ENCODE peak calls at places on chromosomes 6 and 20, in seven cellular contexts. One of them, this sample, is unnamed.

GRCh38 chr20:14707865-14708574 is 370.6 kb upstream of the FLRT3 start:
- DNase-seq in transverse colon: no peak
- DNase-seq in SK-N-SH: no peak
- DNase-seq in SK-N-MC: no peak
- DNase-seq in upper lobe of left lung: no peak
- DNase-seq in sigmoid colon: no peak
- DNase-seq in GM12878: no peak
- DNase-seq in this sample: no peak

GRCh38 chr6:140535511-140535910 is 1161.1 kb upstream of the CITED2 start:
- DNase-seq in SK-N-MC: no peak
- DNase-seq in transverse colon: no peak
- DNase-seq in GM12878: no peak
- DNase-seq in upper lobe of left lung: no peak
- DNase-seq in sigmoid colon: no peak
- DNase-seq in SK-N-SH: no peak
- DNase-seq in this sample: no peak

GRCh38 chr6:18269253-18269652 is 4.9 kb upstream of the DEK start:
- DNase-seq in transverse colon: no peak
- DNase-seq in SK-N-SH: peak; percentile 24
- DNase-seq in GM12878: no peak
- DNase-seq in SK-N-MC: peak; percentile 67
- DNase-seq in upper lobe of left lung: no peak
- DNase-seq in sigmoid colon: no peak
- DNase-seq in this sample: no peak

GRCh38 chr20:41047975-41048305 is 19.3 kb downstream of the TOP1 start:
- DNase-seq in SK-N-SH: no peak
- DNase-seq in transverse colon: no peak
- DNase-seq in SK-N-MC: no peak
- DNase-seq in sigmoid colon: no peak
- DNase-seq in GM12878: no peak
- DNase-seq in upper lobe of left lung: no peak
- DNase-seq in this sample: no peak

GRCh38 chr6:82144852-82145332 is 102.7 kb downstream of the IBTK start:
- DNase-seq in sigmoid colon: no peak
- DNase-seq in upper lobe of left lung: no peak
- DNase-seq in transverse colon: peak; percentile 21
- DNase-seq in SK-N-MC: no peak
- DNase-seq in GM12878: no peak
- DNase-seq in SK-N-SH: peak; percentile 32
- DNase-seq in this sample: peak; percentile 47

GRCh38 chr6:41638801-41639555 is 710 bp downstream of the MDFI start:
- DNase-seq in transverse colon: no peak
- DNase-seq in GM12878: no peak
- DNase-seq in SK-N-MC: no peak
- DNase-seq in SK-N-SH: peak; percentile 54
- DNase-seq in upper lobe of left lung: peak; percentile 83
- DNase-seq in sigmoid colon: peak; percentile 67
- DNase-seq in this sample: no peak

GRCh38 chr6:17096657-17097056 is 5.2 kb upstream of the STMND1 start:
- DNase-seq in transverse colon: no peak
- DNase-seq in GM12878: no peak
- DNase-seq in sigmoid colon: no peak
- DNase-seq in upper lobe of left lung: no peak
- DNase-seq in SK-N-MC: no peak
- DNase-seq in SK-N-SH: no peak
- DNase-seq in this sample: no peak

GRCh38 chr6:111792914-111793700 is 80.1 kb downstream of the FYN start:
- DNase-seq in transverse colon: no peak
- DNase-seq in GM12878: no peak
- DNase-seq in SK-N-MC: no peak
- DNase-seq in SK-N-SH: no peak
- DNase-seq in sigmoid colon: no peak
- DNase-seq in upper lobe of left lung: no peak
- DNase-seq in this sample: no peak

GRCh38 chr6:105600342-105601293 is 197.7 kb upstream of the PREP start:
- DNase-seq in GM12878: no peak
- DNase-seq in SK-N-SH: no peak
- DNase-seq in transverse colon: no peak
- DNase-seq in upper lobe of left lung: no peak
- DNase-seq in sigmoid colon: no peak
- DNase-seq in SK-N-MC: no peak
- DNase-seq in this sample: no peak

GRCh38 chr6:105603779-105604592 is 201.1 kb upstream of the PREP start:
- DNase-seq in SK-N-SH: no peak
- DNase-seq in transverse colon: peak; percentile 24
- DNase-seq in SK-N-MC: no peak
- DNase-seq in sigmoid colon: peak; percentile 77
- DNase-seq in GM12878: no peak
- DNase-seq in upper lobe of left lung: no peak
- DNase-seq in this sample: no peak

GRCh38 chr6:105604593-105604905 is 201.7 kb upstream of the PREP start:
- DNase-seq in SK-N-SH: no peak
- DNase-seq in SK-N-MC: no peak
- DNase-seq in sigmoid colon: no peak
- DNase-seq in GM12878: no peak
- DNase-seq in transverse colon: no peak
- DNase-seq in upper lobe of left lung: no peak
- DNase-seq in this sample: no peak

GRCh38 chr6:105598264-105598663 is 195.4 kb upstream of the PREP start:
- DNase-seq in sigmoid colon: no peak
- DNase-seq in GM12878: no peak
- DNase-seq in SK-N-MC: no peak
- DNase-seq in upper lobe of left lung: no peak
- DNase-seq in SK-N-SH: no peak
- DNase-seq in transverse colon: no peak
- DNase-seq in this sample: no peak

GRCh38 chr6:105601541-105602174 is 198.8 kb upstream of the PREP start:
- DNase-seq in GM12878: peak; percentile 99
- DNase-seq in sigmoid colon: peak; percentile 89
- DNase-seq in SK-N-MC: no peak
- DNase-seq in upper lobe of left lung: no peak
- DNase-seq in SK-N-SH: no peak
- DNase-seq in transverse colon: peak; percentile 67
- DNase-seq in this sample: no peak
- TF ChIP-seq POLR2AphosphoS5 in GM12878: peak; percentile 41
- TF ChIP-seq POLR2AphosphoS5 in sigmoid colon: peak; percentile 80
- TF ChIP-seq POLR2AphosphoS5 in SK-N-MC: no peak
- TF ChIP-seq POLR2AphosphoS5 in upper lobe of left lung: peak; percentile 78
- TF ChIP-seq POLR2AphosphoS5 in SK-N-SH: no peak
- TF ChIP-seq POLR2AphosphoS5 in transverse colon: peak; percentile 70
- TF ChIP-seq POLR2AphosphoS5 in this sample: no peak

GRCh38 chr20:19915111-19915798 is 101.9 kb upstream of the NAA20 start:
- DNase-seq in SK-N-SH: no peak
- DNase-seq in sigmoid colon: no peak
- DNase-seq in GM12878: no peak
- DNase-seq in transverse colon: no peak
- DNase-seq in SK-N-MC: no peak
- DNase-seq in upper lobe of left lung: no peak
- DNase-seq in this sample: no peak
- H3K4me3 ChIP-seq in SK-N-SH: no peak overlapping the region
- H3K4me3 ChIP-seq in sigmoid colon: no peak overlapping the region
- H3K4me3 ChIP-seq in GM12878: no peak overlapping the region
- H3K4me3 ChIP-seq in transverse colon: no peak overlapping the region
- H3K4me3 ChIP-seq in SK-N-MC: peak overlapping the region; percentile 54
- H3K4me3 ChIP-seq in upper lobe of left lung: no peak overlapping the region
- H3K4me3 ChIP-seq in this sample: no peak overlapping the region

GRCh38 chr20:47682916-47683315 is 102.4 kb downstream of the SULF2 start:
- DNase-seq in GM12878: no peak
- DNase-seq in upper lobe of left lung: peak; percentile 56
- DNase-seq in SK-N-MC: no peak
- DNase-seq in transverse colon: no peak
- DNase-seq in sigmoid colon: no peak
- DNase-seq in SK-N-SH: no peak
- DNase-seq in this sample: no peak

GRCh38 chr20:47681977-47682812 is 103.1 kb downstream of the SULF2 start:
- DNase-seq in SK-N-MC: no peak
- DNase-seq in transverse colon: no peak
- DNase-seq in GM12878: no peak
- DNase-seq in SK-N-SH: no peak
- DNase-seq in upper lobe of left lung: peak; percentile 83
- DNase-seq in sigmoid colon: peak; percentile 85
- DNase-seq in this sample: no peak

GRCh38 chr20:47686545-47686944 is 98.7 kb downstream of the SULF2 start:
- DNase-seq in sigmoid colon: no peak
- DNase-seq in SK-N-MC: no peak
- DNase-seq in transverse colon: no peak
- DNase-seq in GM12878: no peak
- DNase-seq in upper lobe of left lung: no peak
- DNase-seq in SK-N-SH: no peak
- DNase-seq in this sample: no peak

GRCh38 chr20:47687095-47687987 is 97.9 kb downstream of the SULF2 start:
- DNase-seq in SK-N-MC: no peak
- DNase-seq in transverse colon: no peak
- DNase-seq in sigmoid colon: no peak
- DNase-seq in GM12878: no peak
- DNase-seq in SK-N-SH: no peak
- DNase-seq in upper lobe of left lung: peak; percentile 34
- DNase-seq in this sample: no peak

GRCh38 chr20:47684306-47685080 is 100.8 kb downstream of the SULF2 start:
- DNase-seq in upper lobe of left lung: peak; percentile 69
- DNase-seq in transverse colon: no peak
- DNase-seq in SK-N-MC: no peak
- DNase-seq in sigmoid colon: no peak
- DNase-seq in GM12878: no peak
- DNase-seq in SK-N-SH: no peak
- DNase-seq in this sample: no peak
- TF ChIP-seq POLR2AphosphoS5 in upper lobe of left lung: no peak
- TF ChIP-seq POLR2AphosphoS5 in transverse colon: no peak
- TF ChIP-seq POLR2AphosphoS5 in SK-N-MC: no peak
- TF ChIP-seq POLR2AphosphoS5 in sigmoid colon: no peak
- TF ChIP-seq POLR2AphosphoS5 in GM12878: no peak
- TF ChIP-seq POLR2AphosphoS5 in SK-N-SH: no peak
- TF ChIP-seq POLR2AphosphoS5 in this sample: no peak

DNA sequence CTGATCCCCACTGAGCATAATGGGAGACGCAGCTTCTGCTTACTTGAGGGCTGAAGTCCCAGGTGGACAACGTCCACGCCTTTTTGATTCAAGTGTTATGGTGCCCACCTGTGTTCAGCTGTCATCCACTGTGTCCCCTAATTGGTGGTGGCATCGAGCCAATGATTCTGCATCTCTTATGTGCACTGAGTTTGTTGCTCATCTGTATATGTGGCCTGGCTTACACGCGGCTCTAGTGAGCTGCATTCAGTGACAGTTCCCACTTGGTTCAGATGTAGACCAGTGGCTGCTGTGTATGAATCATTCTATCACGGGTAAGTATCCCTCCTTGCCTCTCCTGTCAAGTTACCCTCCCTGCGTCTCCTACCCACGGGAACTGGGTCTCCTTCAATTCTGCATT is 131.2 kb upstream of the CLDN20 start:
- DNase-seq in SK-N-MC: no peak
- DNase-seq in sigmoid colon: no peak
- DNase-seq in transverse colon: no peak
- DNase-seq in GM12878: no peak
- DNase-seq in upper lobe of left lung: no peak
- DNase-seq in SK-N-SH: no peak
- DNase-seq in this sample: no peak
- H3K4me3 ChIP-seq in SK-N-MC: no peak overlapping the region
- H3K4me3 ChIP-seq in sigmoid colon: no peak overlapping the region
- H3K4me3 ChIP-seq in transverse colon: no peak overlapping the region
- H3K4me3 ChIP-seq in GM12878: no peak overlapping the region
- H3K4me3 ChIP-seq in upper lobe of left lung: no peak overlapping the region
- H3K4me3 ChIP-seq in SK-N-SH: no peak overlapping the region
- H3K4me3 ChIP-seq in this sample: no peak overlapping the region

GRCh38 chr6:47334334-47334733 is 24.6 kb upstream of the TNFRSF21 start:
- DNase-seq in transverse colon: no peak
- DNase-seq in SK-N-MC: no peak
- DNase-seq in sigmoid colon: no peak
- DNase-seq in GM12878: no peak
- DNase-seq in SK-N-SH: no peak
- DNase-seq in upper lobe of left lung: no peak
- DNase-seq in this sample: no peak

GRCh38 chr6:47337519-47337918 is 27.8 kb upstream of the TNFRSF21 start:
- DNase-seq in transverse colon: no peak
- DNase-seq in SK-N-MC: no peak
- DNase-seq in GM12878: no peak
- DNase-seq in SK-N-SH: no peak
- DNase-seq in upper lobe of left lung: no peak
- DNase-seq in sigmoid colon: no peak
- DNase-seq in this sample: no peak

GRCh38 chr6:47336334-47336733 is 26.6 kb upstream of the TNFRSF21 start:
- DNase-seq in GM12878: no peak
- DNase-seq in SK-N-MC: no peak
- DNase-seq in sigmoid colon: no peak
- DNase-seq in transverse colon: no peak
- DNase-seq in SK-N-SH: no peak
- DNase-seq in upper lobe of left lung: no peak
- DNase-seq in this sample: no peak

GRCh38 chr6:47335456-47335855 is 25.8 kb upstream of the TNFRSF21 start:
- DNase-seq in SK-N-SH: no peak
- DNase-seq in SK-N-MC: no peak
- DNase-seq in upper lobe of left lung: no peak
- DNase-seq in GM12878: peak; percentile 12
- DNase-seq in transverse colon: no peak
- DNase-seq in sigmoid colon: no peak
- DNase-seq in this sample: no peak
- TF ChIP-seq POLR2AphosphoS5 in SK-N-SH: no peak
- TF ChIP-seq POLR2AphosphoS5 in SK-N-MC: no peak
- TF ChIP-seq POLR2AphosphoS5 in upper lobe of left lung: no peak
- TF ChIP-seq POLR2AphosphoS5 in GM12878: no peak
- TF ChIP-seq POLR2AphosphoS5 in transverse colon: no peak
- TF ChIP-seq POLR2AphosphoS5 in sigmoid colon: no peak
- TF ChIP-seq POLR2AphosphoS5 in this sample: no peak

GRCh38 chr20:63734946-63735858 is 1.3 kb upstream of the LIME1 start:
- DNase-seq in transverse colon: no peak
- DNase-seq in SK-N-MC: no peak
- DNase-seq in SK-N-SH: peak; percentile 22
- DNase-seq in GM12878: no peak
- DNase-seq in upper lobe of left lung: peak; percentile 81
- DNase-seq in sigmoid colon: peak; percentile 63
- DNase-seq in this sample: no peak
- H3K4me3 ChIP-seq in transverse colon: no peak overlapping the region
- H3K4me3 ChIP-seq in SK-N-MC: no peak overlapping the region
- H3K4me3 ChIP-seq in SK-N-SH: no peak overlapping the region
- H3K4me3 ChIP-seq in GM12878: no peak overlapping the region
- H3K4me3 ChIP-seq in upper lobe of left lung: no peak overlapping the region
- H3K4me3 ChIP-seq in sigmoid colon: no peak overlapping the region
- H3K4me3 ChIP-seq in this sample: no peak overlapping the region

DNA sequence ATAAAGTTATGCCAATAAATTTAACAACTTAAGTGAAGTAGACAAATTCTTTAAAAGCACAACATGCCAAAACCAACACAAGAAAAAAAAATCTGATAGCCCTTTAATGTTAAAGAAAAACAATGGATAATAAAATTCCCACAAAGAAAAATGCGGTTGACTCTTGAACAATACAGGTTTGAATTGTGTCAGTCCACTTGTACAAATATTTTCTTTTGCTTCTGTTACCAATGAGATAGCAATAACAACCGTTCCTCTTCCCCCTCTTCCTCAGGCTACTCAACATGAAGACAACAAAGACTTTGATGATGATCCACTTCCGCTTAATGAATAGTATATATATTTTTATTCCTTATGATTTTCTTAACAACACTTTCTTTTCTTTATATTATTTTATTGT is 283.9 kb upstream of the MAN1A1 start:
- DNase-seq in sigmoid colon: no peak
- DNase-seq in upper lobe of left lung: no peak
- DNase-seq in SK-N-SH: no peak
- DNase-seq in SK-N-MC: no peak
- DNase-seq in GM12878: no peak
- DNase-seq in transverse colon: no peak
- DNase-seq in this sample: no peak
- TF ChIP-seq POLR2AphosphoS5 in sigmoid colon: no peak
- TF ChIP-seq POLR2AphosphoS5 in upper lobe of left lung: no peak
- TF ChIP-seq POLR2AphosphoS5 in SK-N-SH: no peak
- TF ChIP-seq POLR2AphosphoS5 in SK-N-MC: no peak
- TF ChIP-seq POLR2AphosphoS5 in GM12878: no peak
- TF ChIP-seq POLR2AphosphoS5 in transverse colon: no peak
- TF ChIP-seq POLR2AphosphoS5 in this sample: no peak